ENCODE peak calls at places on chromosomes 13 and 19, in eight cellular contexts. Z is upper lobe of left lung, S is WTC11, G is kidney epithelial cell, Q is breast epithelium, A is retinal pigment epithelial cell, V is lower leg skin, F is choroid plexus epithelial cell. W is an unnamed sample.

GRCh38 chr13:109867766-109868165 is 81.4 kb upstream of the IRS2 start:
- DNase-seq in V (no peak), A (no peak), G (no peak), F (peak), Z (no peak), S (no peak), Q (no peak), W (no peak)

GRCh38 chr13:20728579-20729300 is 25.2 kb downstream of the IL17D start:
- DNase-seq in G (no peak), S (no peak), Z (no peak), Q (no peak), F (no peak), V (no peak), A (no peak), W (no peak)

GRCh38 chr13:80704369-80704768 is 363.4 kb upstream of the SPRY2 start:
- DNase-seq in V (no peak), Z (no peak), G (no peak), S (no peak), F (no peak), Q (no peak), A (no peak), W (no peak)

GRCh38 chr19:14796021-14796420 is 17.7 kb upstream of the ADGRE2 start:
- DNase-seq in V (no peak), S (no peak), Q (no peak), Z (no peak), F (no peak), G (no peak), A (no peak), W (no peak)

GRCh38 chr19:35117791-35118190 is 2.2 kb downstream of the FXYD3 start:
- DNase-seq in S (no peak), V (no peak), Z (peak), A (no peak), F (no peak), G (no peak), Q (no peak), W (no peak)

GRCh38 chr13:85040176-85040660 is 759.0 kb downstream of the SLITRK6 start:
- DNase-seq in Z (no peak), G (no peak), V (no peak), S (no peak), A (no peak), F (no peak), Q (no peak), W (no peak)

GRCh38 chr19:46190489-46190888 is 39.1 kb upstream of the IGFL1 start:
- DNase-seq in Q (no peak), F (no peak), V (no peak), G (no peak), S (no peak), Z (no peak), A (no peak), W (no peak)

GRCh38 chr13:28716511-28716910 is 2.3 kb downstream of the SLC46A3 start:
- DNase-seq in V (no peak), Z (peak), G (peak), F (peak), S (no peak), A (no peak), Q (peak), W (no peak)

GRCh38 chr19:12871681-12872080 is 9.6 kb downstream of the DNASE2 start:
- DNase-seq in G (no peak), V (no peak), S (no peak), A (no peak), Z (no peak), F (no peak), Q (no peak), W (no peak)

GRCh38 chr19:7500811-7501450 is 12.1 kb upstream of the PEX11G start:
- DNase-seq in Q (no peak), A (no peak), G (no peak), F (no peak), V (no peak), S (peak), Z (no peak), W (no peak)

GRCh38 chr19:18020212-18021067 is 12.5 kb downstream of the ARRDC2 start:
- DNase-seq in F (peak), S (no peak), A (no peak), Q (peak), V (peak), Z (peak), G (no peak), W (no peak)

GRCh38 chr13:113862191-113862765 is 1.6 kb downstream of the GAS6 start:
- DNase-seq in V (no peak), F (no peak), G (no peak), Z (no peak), S (no peak), Q (peak), A (no peak), W (peak)

GRCh38 chr19:3766520-3766919 is 4.0 kb downstream of the MRPL54 start:
- DNase-seq in F (no peak), Z (no peak), A (no peak), Q (no peak), S (no peak), V (no peak), G (no peak), W (no peak)

GRCh38 chr13:73036566-73036965 is 22.2 kb upstream of the KLF5 start:
- DNase-seq in G (no peak), Z (no peak), Q (no peak), A (no peak), V (no peak), F (no peak), S (no peak), W (no peak)

GRCh38 chr13:96686286-96686685 is 308.0 kb downstream of the OXGR1 start:
- DNase-seq in G (no peak), S (no peak), Q (no peak), A (no peak), V (no peak), F (no peak), Z (no peak), W (no peak)

GRCh38 chr13:60352644-60353043 is 44.4 kb upstream of the TDRD3 start:
- DNase-seq in A (no peak), Q (no peak), V (no peak), Z (no peak), G (no peak), F (no peak), S (no peak), W (no peak)

GRCh38 chr13:36533806-36534205 is 101.5 kb downstream of the CCNA1 start:
- DNase-seq in G (no peak), Z (no peak), S (no peak), A (no peak), Q (no peak), V (no peak), F (no peak), W (no peak)

GRCh38 chr19:50450369-50451222 is 17.9 kb downstream of the MYBPC2 start:
- DNase-seq in V (no peak), Z (no peak), G (no peak), S (no peak), Q (no peak), F (no peak), A (no peak), W (no peak)

GRCh38 chr13:36543671-36544070 is 111.4 kb downstream of the CCNA1 start:
- DNase-seq in G (no peak), V (no peak), A (no peak), Q (no peak), S (no peak), F (no peak), Z (no peak), W (no peak)

GRCh38 chr13:50400930-50401553 is 385.8 kb downstream of the KCNRG start:
- DNase-seq in A (no peak), Q (no peak), G (peak), V (no peak), S (no peak), Z (no peak), F (peak), W (no peak)

GRCh38 chr13:66780814-66781213 is 449.3 kb downstream of the PCDH9 start:
- DNase-seq in A (no peak), F (peak), V (no peak), Q (no peak), Z (no peak), S (no peak), G (no peak), W (no peak)

GRCh38 chr13:80684525-80685017 is 343.6 kb upstream of the SPRY2 start:
- DNase-seq in A (no peak), Z (no peak), S (no peak), F (no peak), Q (no peak), V (no peak), G (no peak), W (no peak)

GRCh38 chr13:101289764-101290163 is 126.5 kb downstream of the NALCN start:
- DNase-seq in F (peak), A (peak), Z (no peak), V (no peak), G (no peak), S (peak), Q (no peak), W (no peak)

GRCh38 chr13:33126909-33127607 is 110.8 kb downstream of the KL start:
- DNase-seq in G (no peak), Z (no peak), Q (no peak), A (no peak), V (no peak), F (no peak), S (no peak), W (no peak)

GRCh38 chr19:44931541-44931940 is 10.5 kb upstream of the APOC4 start:
- DNase-seq in A (no peak), Q (no peak), S (no peak), G (no peak), F (no peak), Z (no peak), V (no peak), W (no peak)

GRCh38 chr13:102912599-102912998 is 66.8 kb downstream of the ERCC5 start:
- DNase-seq in G (no peak), Q (no peak), Z (no peak), V (no peak), A (no peak), S (no peak), F (no peak), W (no peak)
- TF ChIP-seq CTCF in G (no peak), Q (no peak), Z (no peak), V (no peak), A (no peak), S (no peak), F (no peak), W (no peak)

GRCh38 chr13:76823969-76824368 is 62.2 kb downstream of the KCTD12 start:
- DNase-seq in V (no peak), G (no peak), F (no peak), Z (no peak), A (no peak), S (no peak), Q (no peak), W (no peak)

GRCh38 chr13:76825415-76825814 is 60.8 kb downstream of the KCTD12 start:
- DNase-seq in Z (no peak), V (no peak), G (no peak), A (no peak), Q (no peak), S (no peak), F (no peak), W (no peak)

GRCh38 chr13:76826527-76826926 is 59.7 kb downstream of the KCTD12 start:
- DNase-seq in Q (no peak), G (no peak), S (no peak), Z (no peak), F (no peak), A (no peak), V (no peak), W (no peak)

GRCh38 chr13:76820759-76821158 is 65.4 kb downstream of the KCTD12 start:
- DNase-seq in F (peak), V (peak), G (no peak), Z (no peak), S (no peak), A (no peak), Q (peak), W (no peak)

DNA sequence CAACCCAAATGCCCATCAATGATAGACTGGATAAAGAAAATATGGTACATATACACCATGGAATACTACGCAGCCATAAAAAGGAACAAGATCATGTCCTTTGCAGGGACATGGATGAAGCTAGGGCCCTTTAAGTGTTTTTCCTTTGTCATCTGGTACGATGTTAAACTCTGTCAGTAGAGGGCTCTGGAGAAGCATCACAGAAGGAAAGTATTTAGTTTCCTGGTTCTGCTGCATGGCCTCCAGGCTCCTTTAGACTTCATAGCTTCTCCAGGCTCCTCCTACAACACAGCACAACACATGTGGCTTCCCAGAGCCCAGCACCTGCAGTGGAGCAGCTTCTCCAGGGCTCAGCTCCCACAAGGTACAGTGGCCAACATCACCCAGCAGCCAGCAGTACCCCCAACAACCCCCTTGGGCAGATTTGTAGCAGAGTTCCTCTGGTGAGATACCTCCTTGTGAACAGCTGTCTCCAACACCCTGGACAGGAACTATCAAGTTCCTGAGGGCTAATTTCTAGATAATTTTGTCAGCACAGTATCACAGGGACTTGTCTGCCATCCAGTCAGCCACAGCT is 63.4 kb downstream of the KCTD12 start:
- DNase-seq in G (no peak), A (no peak), Z (no peak), V (no peak), S (no peak), Q (no peak), F (peak), W (no peak)
- TF ChIP-seq CTCF in G (peak), A (peak), Z (peak), V (no peak), S (no peak), Q (no peak), F (peak), W (no peak)

GRCh38 chr19:1383311-1384084 is at the start of gene NDUFS7:
- DNase-seq in V (peak), G (no peak), Q (peak), Z (peak), S (peak), F (peak), A (peak), W (peak)
- TF ChIP-seq CTCF in V (no peak), G (peak), Q (peak), Z (peak), S (no peak), F (peak), A (no peak), W (no peak)

GRCh38 chr19:48182434-48182833 is 12.0 kb downstream of the ZSWIM9 start:
- DNase-seq in Z (no peak), F (no peak), Q (no peak), A (no peak), G (no peak), V (no peak), S (peak), W (no peak)
- TF ChIP-seq CTCF in Z (no peak), F (peak), Q (no peak), A (no peak), G (no peak), V (no peak), S (no peak), W (no peak)

GRCh38 chr19:52995711-52996110 is 18.0 kb upstream of the ERVV-1 start:
- DNase-seq in S (no peak), A (no peak), G (no peak), F (no peak), Q (no peak), Z (no peak), V (no peak), W (no peak)

GRCh38 chr19:52991484-52991883 is 22.2 kb upstream of the ERVV-1 start:
- DNase-seq in F (peak), S (no peak), V (no peak), G (no peak), A (peak), Q (no peak), Z (no peak), W (no peak)

GRCh38 chr19:52992109-52993004 is 21.4 kb upstream of the ERVV-1 start:
- DNase-seq in V (no peak), A (no peak), Z (no peak), S (peak), G (no peak), Q (peak), F (peak), W (no peak)

GRCh38 chr19:52991021-52991420 is 22.7 kb upstream of the ERVV-1 start:
- DNase-seq in A (no peak), G (no peak), F (peak), Q (no peak), Z (no peak), V (no peak), S (no peak), W (no peak)

DNA sequence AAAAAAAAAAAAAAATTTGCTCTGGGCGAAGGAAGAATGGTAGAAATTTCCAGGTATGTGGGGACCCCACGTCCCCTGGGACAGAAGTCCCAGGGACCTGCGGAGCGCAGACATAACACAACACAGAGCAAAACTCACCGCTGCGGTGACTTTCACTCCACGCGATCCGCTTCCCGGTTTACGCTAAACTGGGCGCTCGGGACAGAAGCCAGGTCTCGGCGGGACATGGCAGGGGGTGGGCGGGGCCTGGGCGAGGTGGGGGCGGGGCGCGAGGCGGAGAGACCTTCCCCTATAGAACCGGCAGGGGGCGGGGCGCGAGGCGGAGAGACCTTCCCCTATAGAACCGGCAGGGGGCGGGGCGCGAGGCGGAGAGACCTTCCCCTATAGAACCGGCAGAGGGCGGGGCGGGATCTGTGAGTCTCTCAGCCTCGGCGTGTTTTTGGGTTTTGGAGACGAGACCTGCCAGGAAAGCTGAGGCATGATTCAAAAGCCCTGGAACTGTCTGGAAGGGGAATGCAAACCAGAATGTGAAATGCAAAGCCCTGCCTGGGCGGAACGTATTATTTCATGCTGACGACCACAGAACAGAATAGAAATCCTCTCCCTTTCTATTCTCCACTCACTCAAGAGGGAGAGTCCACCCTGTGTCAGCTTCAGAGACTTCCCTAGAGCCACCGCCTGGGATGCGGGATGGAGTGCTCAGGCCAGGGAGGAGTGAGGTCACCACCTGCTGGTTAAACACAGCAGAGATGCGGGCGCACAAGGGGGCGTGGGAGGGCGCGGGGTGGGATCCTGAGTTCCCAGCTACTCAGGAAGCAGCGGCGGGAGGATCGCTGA is 20.2 kb upstream of the ERVV-1 start:
- DNase-seq in A (no peak), S (peak), F (peak), G (no peak), Q (peak), V (peak), Z (peak), W (peak)
- TF ChIP-seq CTCF in A (peak), S (peak), F (peak), G (peak), Q (peak), V (no peak), Z (peak), W (peak)

DNA sequence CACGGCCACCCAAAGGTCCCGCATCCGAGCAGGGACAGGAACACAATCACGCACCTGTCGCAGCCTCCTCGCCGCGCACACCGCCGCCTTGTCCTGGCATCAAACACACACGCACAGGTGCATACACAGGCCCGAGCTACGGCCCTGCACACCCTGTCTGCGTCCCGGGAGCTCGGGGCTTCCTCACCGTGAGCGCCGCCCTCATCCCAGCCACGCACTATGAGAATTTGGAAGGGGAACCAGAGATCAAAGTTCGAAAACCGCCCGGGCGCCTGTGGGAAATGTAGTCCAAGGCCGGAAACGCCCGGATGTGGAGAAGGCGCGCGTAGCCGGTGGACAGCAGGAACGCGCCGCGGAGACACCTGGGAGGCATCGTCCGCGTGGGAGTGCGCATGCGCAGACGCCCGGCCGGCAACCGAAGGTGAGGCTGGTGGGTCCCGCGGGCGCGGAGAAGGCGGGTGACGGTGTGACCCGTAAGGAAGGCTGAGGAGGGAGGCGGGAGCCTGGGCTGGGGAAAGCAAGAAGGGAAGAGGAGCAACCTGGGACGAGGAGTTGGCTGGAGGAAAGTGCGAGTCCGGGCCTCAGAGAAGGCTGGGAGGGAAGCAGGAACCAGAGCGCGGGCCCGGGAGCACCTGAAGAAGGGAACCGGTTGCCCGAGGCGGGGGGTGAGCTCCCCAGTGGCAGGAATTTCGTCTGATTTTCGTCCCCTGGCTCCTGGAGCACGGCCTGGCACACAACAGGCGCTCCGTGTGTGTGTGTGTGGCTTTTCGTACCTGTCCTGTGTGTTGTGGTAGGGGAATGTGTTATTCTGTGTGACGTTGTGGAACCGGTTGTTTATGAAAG is at the start of gene ZNF567:
- DNase-seq in V (peak), G (peak), S (peak), A (peak), Q (peak), Z (peak), F (peak), W (peak)
- TF ChIP-seq CTCF in V (no peak), G (no peak), S (no peak), A (no peak), Q (no peak), Z (no peak), F (no peak), W (no peak)